ENCODE peak calls at places on chromosomes 5 and 9, in eight cellular contexts. T is mesothelial cell of epicardium, E is thoracic aorta, U is breast epithelium, V is bronchial epithelial cell, Q is neural progenitor cell, I is AG09309, F is lower lobe of right lung. Z is an unnamed sample.

GRCh38 chr9:97598461-97599288 is 34.5 kb downstream of the TSTD2 start:
- DNase-seq in T (peak; percentile 36), E (peak; percentile 47), U (peak; percentile 59), V (peak; percentile 73), Q (peak; percentile 87), I (peak; percentile 61), F (peak; percentile 65), Z (no peak)

GRCh38 chr5:173591300-173591622 is 25.2 kb downstream of the BOD1 start:
- DNase-seq in T (no peak), E (no peak), U (no peak), V (no peak), Q (no peak), I (no peak), F (no peak), Z (no peak)

GRCh38 chr9:131839281-131840084 is 99.6 kb upstream of the RAPGEF1 start:
- DNase-seq in T (no peak), E (no peak), U (no peak), V (peak; percentile 54), Q (no peak), I (peak; percentile 2), F (no peak), Z (no peak)

GRCh38 chr5:162567644-162568043 is 500.1 kb downstream of the GABRG2 start:
- DNase-seq in T (no peak), E (no peak), U (no peak), V (no peak), Q (no peak), I (no peak), F (no peak), Z (no peak)

GRCh38 chr9:133103183-133103986 is 17.7 kb downstream of the RALGDS start:
- DNase-seq in T (no peak), E (no peak), U (no peak), V (no peak), Q (peak; percentile 70), I (no peak), F (peak; percentile 81), Z (no peak)

GRCh38 chr5:107203231-107203630 is 467.5 kb downstream of the EFNA5 start:
- DNase-seq in T (no peak), E (no peak), U (no peak), V (no peak), Q (no peak), I (no peak), F (no peak), Z (no peak)

GRCh38 chr5:72185717-72186388 is 78.6 kb downstream of the MAP1B start:
- DNase-seq in T (no peak), E (no peak), U (no peak), V (no peak), Q (no peak), I (no peak), F (no peak), Z (no peak)

GRCh38 chr5:59724482-59725392 is 168.8 kb downstream of the PDE4D start:
- DNase-seq in T (no peak), E (no peak), U (no peak), V (peak; percentile 50), Q (peak; percentile 72), I (no peak), F (no peak), Z (no peak)

GRCh38 chr5:90134892-90135291 is 274.7 kb downstream of the CETN3 start:
- DNase-seq in T (no peak), E (peak; percentile 70), U (no peak), V (peak; percentile 89), Q (no peak), I (no peak), F (peak; percentile 54), Z (peak; percentile 51)

GRCh38 chr5:35674049-35674448 is 56.4 kb downstream of the SPEF2 start:
- DNase-seq in T (no peak), E (no peak), U (no peak), V (no peak), Q (no peak), I (no peak), F (no peak), Z (no peak)

GRCh38 chr5:40033411-40033810 is 608.6 kb upstream of the DAB2 start:
- DNase-seq in T (no peak), E (no peak), U (no peak), V (no peak), Q (no peak), I (no peak), F (no peak), Z (no peak)

DNA sequence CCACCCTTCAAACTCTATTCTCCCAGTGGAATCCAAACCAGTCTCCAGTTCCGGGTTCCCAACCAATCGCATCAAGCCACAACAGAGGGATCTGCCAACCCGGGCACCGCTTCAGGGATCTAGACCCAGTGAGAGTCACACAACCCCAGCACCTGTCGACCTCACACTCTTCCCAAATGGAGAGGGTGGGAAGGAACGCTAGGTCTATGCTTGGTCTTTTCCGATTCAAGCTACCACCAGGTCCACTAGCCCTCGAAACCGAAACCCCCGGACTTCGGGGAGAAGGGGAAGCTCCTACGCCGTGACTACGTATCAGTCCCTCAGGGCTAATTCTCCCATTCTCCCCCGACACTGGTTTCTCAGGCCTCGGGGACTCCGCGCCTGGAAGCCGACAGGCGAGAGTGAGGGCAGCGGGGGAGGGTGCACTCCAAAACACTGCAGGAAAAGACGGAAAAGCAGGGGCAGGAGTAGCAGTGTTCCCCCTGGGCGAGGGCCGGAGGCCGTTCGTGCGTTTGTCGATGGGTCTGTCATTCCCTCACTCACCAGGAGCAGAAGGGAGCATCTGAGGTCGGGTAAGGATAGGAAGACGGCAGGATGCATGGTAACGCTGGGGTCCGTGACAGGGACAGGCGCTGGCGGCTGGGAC is 436 bp downstream of the ERP44 start:
- DNase-seq in T (peak; percentile 22), E (no peak), U (no peak), V (peak; percentile 83), Q (peak; percentile 75), I (no peak), F (peak; percentile 66), Z (peak; percentile 18)
- TF ChIP-seq CTCF in T (no peak), E (no peak), U (no peak), V (no peak), Q (no peak), I (no peak), F (no peak), Z (no peak)

GRCh38 chr5:170353011-170353890 is 35.9 kb downstream of the KCNMB1 start:
- DNase-seq in T (no peak), E (no peak), U (no peak), V (no peak), Q (peak; percentile 48), I (no peak), F (no peak), Z (no peak)

GRCh38 chr5:170343177-170343576 is 45.6 kb upstream of the LCP2 start:
- DNase-seq in T (no peak), E (no peak), U (no peak), V (peak; percentile 4), Q (no peak), I (no peak), F (no peak), Z (no peak)

GRCh38 chr5:170345971-170346370 is 43.2 kb downstream of the KCNMB1 start:
- DNase-seq in T (no peak), E (no peak), U (no peak), V (no peak), Q (no peak), I (no peak), F (no peak), Z (no peak)

GRCh38 chr5:170347022-170347421 is 42.1 kb downstream of the KCNMB1 start:
- DNase-seq in T (no peak), E (no peak), U (no peak), V (no peak), Q (no peak), I (no peak), F (no peak), Z (no peak)

GRCh38 chr5:170348069-170348702 is 41.0 kb downstream of the KCNMB1 start:
- DNase-seq in T (no peak), E (no peak), U (no peak), V (no peak), Q (peak; percentile 17), I (no peak), F (no peak), Z (no peak)
- TF ChIP-seq CTCF in T (no peak), E (no peak), U (peak; percentile 23), V (no peak), Q (peak; percentile 46), I (peak; percentile 5), F (peak; percentile 24), Z (no peak)

GRCh38 chr9:107239474-107239873 is 43.6 kb upstream of the RAD23B start:
- DNase-seq in T (no peak), E (no peak), U (no peak), V (peak; percentile 72), Q (peak; percentile 62), I (no peak), F (no peak), Z (no peak)
- TF ChIP-seq CTCF in T (no peak), E (no peak), U (peak; percentile 28), V (peak; percentile 53), Q (peak; percentile 19), I (peak; percentile 39), F (peak; percentile 43), Z (no peak)

GRCh38 chr9:95332860-95333259 is 15.4 kb upstream of the FANCC start:
- DNase-seq in T (no peak), E (no peak), U (no peak), V (no peak), Q (no peak), I (no peak), F (no peak), Z (no peak)

GRCh38 chr9:95341262-95342011 is 23.9 kb upstream of the FANCC start:
- DNase-seq in T (no peak), E (no peak), U (no peak), V (peak; percentile 13), Q (peak; percentile 27), I (no peak), F (no peak), Z (no peak)

GRCh38 chr9:95338243-95338642 is 20.7 kb upstream of the FANCC start:
- DNase-seq in T (no peak), E (no peak), U (no peak), V (no peak), Q (no peak), I (no peak), F (no peak), Z (no peak)

GRCh38 chr9:95333426-95333825 is 15.9 kb upstream of the FANCC start:
- DNase-seq in T (no peak), E (no peak), U (no peak), V (no peak), Q (no peak), I (no peak), F (no peak), Z (no peak)

GRCh38 chr9:95336281-95336680 is 18.8 kb upstream of the FANCC start:
- DNase-seq in T (no peak), E (no peak), U (no peak), V (no peak), Q (no peak), I (no peak), F (no peak), Z (no peak)
- TF ChIP-seq CTCF in T (no peak), E (no peak), U (no peak), V (peak; percentile 30), Q (peak; percentile 67), I (peak; percentile 63), F (peak; percentile 71), Z (peak; percentile 28)

GRCh38 chr5:55929020-55929799 is 65.6 kb downstream of the IL6ST start:
- DNase-seq in T (no peak), E (no peak), U (no peak), V (no peak), Q (no peak), I (no peak), F (no peak), Z (no peak)
- TF ChIP-seq CTCF in T (no peak), E (no peak), U (no peak), V (no peak), Q (no peak), I (no peak), F (no peak), Z (no peak)